ENCODE peak calls at places on chromosomes 4 and X, in eight cellular contexts. D is mesenteric fat pad; O is mesendoderm; G is central memory CD4-positive, alpha-beta T cell; L is hypothalamus; Q is T-helper 2 cell; J is mesothelial cell of epicardium; C is activated T-cell treated with anti-CD3 and anti-CD28 coated beads for 1 hour. F is an unnamed sample.

GRCh38 chr4:48509543-48509942 is 19.5 kb downstream of the ZAR1 start:
- DNase-seq in D (no peak), O (no peak), G (no peak), L (no peak), Q (no peak), J (no peak), C (no peak), F (no peak)

GRCh38 chrX:129980043-129980442 is 2.4 kb upstream of the BCORL1 start:
- DNase-seq in D (no peak), O (no peak), G (no peak), L (no peak), Q (no peak), J (no peak), C (no peak), F (no peak)

GRCh38 chrX:84709987-84710386 is 207.7 kb upstream of the HDX start:
- DNase-seq in D (no peak), O (peak), G (no peak), L (no peak), Q (no peak), J (no peak), C (no peak), F (no peak)

GRCh38 chr4:57966987-57967760 is 857.0 kb upstream of the IGFBP7 start:
- DNase-seq in D (no peak), O (no peak), G (no peak), L (no peak), Q (no peak), J (no peak), C (no peak), F (no peak)

GRCh38 chr4:73068496-73069337 is 799 bp downstream of the COX18 start:
- DNase-seq in D (no peak), O (peak), G (peak), L (peak), Q (peak), J (no peak), C (no peak), F (peak)

GRCh38 chr4:8152865-8153257 is 5.8 kb downstream of the ABLIM2 start:
- DNase-seq in D (no peak), O (no peak), G (no peak), L (no peak), Q (no peak), J (no peak), C (no peak), F (no peak)

GRCh38 chrX:113136841-113137240 is 296.2 kb upstream of the AMOT start:
- DNase-seq in D (no peak), O (no peak), G (no peak), L (no peak), Q (no peak), J (no peak), C (no peak), F (no peak)

GRCh38 chr4:1041147-1041935 is 29.9 kb downstream of the FGFRL1 start:
- DNase-seq in D (no peak), O (no peak), G (no peak), L (no peak), Q (no peak), J (no peak), C (no peak), F (no peak)

F was measured in mammary epithelial cell.